ENCODE peak calls at places on chromosomes 13 and 19, in eight cellular contexts. E, T, R, Y, J, G, O and W are unnamed samples.

GRCh38 chr19:1453525-1454371 is 3.8 kb downstream of the APC2 start:
- DNase-seq in E (no peak), R (peak), O (peak), Y (no peak), G (no peak), T (no peak), J (no peak), W (peak)

GRCh38 chr13:109074436-109074835 is 445.0 kb downstream of the MYO16 start:
- DNase-seq in R (no peak), G (no peak), Y (no peak), E (no peak), J (no peak), O (no peak), T (no peak), W (no peak)

GRCh38 chr13:100673831-100674362 is 698 bp downstream of the TMTC4 start:
- DNase-seq in T (peak), E (peak), O (peak), G (no peak), R (peak), J (peak), Y (peak), W (no peak)

GRCh38 chr13:87674143-87674772 is 3.1 kb downstream of the SLITRK5 start:
- DNase-seq in Y (no peak), G (no peak), J (no peak), T (no peak), O (peak), E (no peak), R (no peak), W (peak)

GRCh38 chr19:43504426-43505185 is at the start of gene PHLDB3:
- DNase-seq in G (peak), T (peak), R (peak), O (peak), J (peak), Y (peak), E (no peak), W (peak)

GRCh38 chr13:50387124-50387581 is 371.9 kb downstream of the KCNRG start:
- DNase-seq in E (no peak), Y (peak), J (peak), R (peak), G (peak), T (peak), O (peak), W (peak)

GRCh38 chr19:37095859-37096258 is 17.6 kb downstream of the ZNF420 start:
- DNase-seq in Y (no peak), E (no peak), R (no peak), G (no peak), T (no peak), J (no peak), O (no peak), W (no peak)

GRCh38 chr19:11164879-11165406 is 9.4 kb upstream of the SPC24 start:
- DNase-seq in J (peak), O (peak), T (no peak), E (no peak), Y (peak), G (no peak), R (peak), W (no peak)

GRCh38 chr13:98998831-98999634 is 21.2 kb upstream of the DOCK9 start:
- DNase-seq in O (no peak), J (no peak), R (no peak), Y (no peak), G (no peak), T (no peak), E (no peak), W (no peak)

GRCh38 chr19:36120984-36121358 is 5.7 kb downstream of the TBCB start:
- DNase-seq in O (no peak), G (no peak), J (no peak), R (no peak), E (no peak), Y (no peak), T (no peak), W (no peak)

GRCh38 chr19:47255947-47256687 is at the start of gene CCDC9:
- DNase-seq in R (peak), E (no peak), J (peak), Y (peak), T (peak), O (peak), G (peak), W (peak)

GRCh38 chr19:42121666-42122069 is 10.6 kb downstream of the POU2F2 start:
- DNase-seq in Y (peak), O (peak), T (no peak), E (peak), R (no peak), J (no peak), G (peak), W (no peak)

GRCh38 chr13:52879950-52880650 is 31.7 kb upstream of the PCDH8 start:
- DNase-seq in T (no peak), J (no peak), O (no peak), Y (no peak), R (no peak), G (peak), E (no peak), W (no peak)

GRCh38 chr19:40219721-40220276 is 1.6 kb upstream of the TTC9B start:
- DNase-seq in T (no peak), G (no peak), R (no peak), J (no peak), Y (no peak), E (peak), O (peak), W (no peak)

GRCh38 chr13:46595136-46595917 is 42.4 kb downstream of the LRCH1 start:
- DNase-seq in O (no peak), G (no peak), E (peak), J (peak), Y (no peak), T (no peak), R (no peak), W (no peak)

GRCh38 chr19:42206871-42207755 is 10.4 kb downstream of the DEDD2 start:
- DNase-seq in R (no peak), T (no peak), E (peak), O (peak), G (no peak), J (no peak), Y (peak), W (no peak)

GRCh38 chr13:98581971-98582702 is 5.2 kb upstream of the STK24 start:
- DNase-seq in Y (no peak), T (no peak), J (no peak), G (no peak), R (no peak), E (no peak), O (peak), W (no peak)

GRCh38 chr13:48977973-48978372 is 2.3 kb downstream of the FNDC3A start:
- DNase-seq in O (peak), T (no peak), G (no peak), R (no peak), J (no peak), Y (no peak), E (peak), W (no peak)

GRCh38 chr13:35923347-35923746 is 207.8 kb downstream of the DCLK1 start:
- DNase-seq in Y (peak), R (no peak), O (peak), E (peak), G (no peak), T (no peak), J (no peak), W (no peak)

GRCh38 chr13:19864018-19864338 is 529 bp upstream of the ZMYM5 start:
- DNase-seq in E (no peak), T (peak), Y (peak), G (peak), J (peak), R (peak), O (peak), W (peak)

GRCh38 chr13:47598340-47598911 is 402.6 kb downstream of the SUCLA2 start:
- DNase-seq in E (peak), J (no peak), O (peak), R (no peak), G (no peak), T (no peak), Y (no peak), W (no peak)

GRCh38 chr13:66689628-66690027 is 540.5 kb downstream of the PCDH9 start:
- DNase-seq in O (no peak), G (no peak), E (no peak), T (no peak), Y (no peak), R (no peak), J (no peak), W (no peak)

GRCh38 chr19:2055871-2056809 is 5.1 kb upstream of the MKNK2 start:
- DNase-seq in O (peak), G (no peak), J (peak), R (no peak), T (no peak), E (no peak), Y (peak), W (no peak)

GRCh38 chr19:18477042-18477760 is 39.3 kb upstream of the ISYNA1 start:
- DNase-seq in R (no peak), E (no peak), O (peak), G (no peak), J (no peak), Y (no peak), T (no peak), W (no peak)
- TF ChIP-seq CTCF in R (peak), E (no peak), O (peak), G (no peak), J (no peak), Y (no peak), T (no peak), W (peak)

DNA sequence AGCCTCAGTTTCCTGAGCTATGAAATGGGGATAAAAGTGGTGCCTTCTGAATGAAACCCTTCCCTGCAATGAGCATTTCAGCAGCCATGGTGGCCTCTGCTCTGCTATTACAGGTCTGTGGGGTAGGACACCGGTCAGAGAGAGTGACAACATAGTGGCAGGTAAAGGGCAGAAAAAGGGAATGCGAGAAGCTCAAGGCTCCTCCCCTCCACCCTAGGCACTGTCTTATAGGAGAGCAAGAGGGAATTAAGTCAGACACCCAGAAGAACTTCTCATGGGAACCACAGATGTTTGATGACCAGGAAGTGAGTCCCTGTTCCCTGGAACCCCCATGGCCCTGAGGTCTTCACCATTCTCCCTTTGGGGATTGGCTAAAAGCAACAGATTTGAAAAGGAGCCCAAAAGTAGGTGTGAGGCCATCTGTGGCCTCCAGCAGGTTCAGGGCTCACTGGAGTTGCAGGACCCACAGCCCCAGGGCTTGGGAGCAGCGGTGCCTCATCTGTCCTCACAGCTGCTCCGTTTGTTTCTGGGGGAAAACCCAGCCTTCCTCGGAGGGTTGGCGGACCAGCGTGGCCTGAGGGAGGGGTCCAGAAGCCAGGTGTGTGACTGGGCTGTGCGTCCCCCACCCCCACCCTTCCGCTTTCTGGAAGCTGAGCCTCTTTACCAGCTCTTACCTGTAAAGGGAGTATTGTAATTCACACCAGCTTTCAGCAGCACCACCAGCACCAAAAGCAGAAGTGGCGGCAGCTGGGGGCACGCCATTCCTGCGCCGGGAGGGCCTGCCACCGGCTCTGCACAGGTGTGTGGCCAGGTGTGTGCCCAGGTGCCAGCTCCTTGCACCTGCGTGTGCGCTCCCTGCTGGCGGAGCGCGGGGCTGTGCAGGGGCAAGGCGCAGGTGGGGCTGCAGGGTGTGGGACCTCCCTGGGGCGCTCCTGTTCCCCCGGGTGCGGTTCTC is 19.4 kb downstream of the IQCN start:
- DNase-seq in J (no peak), E (no peak), G (peak), R (peak), O (peak), T (no peak), Y (no peak), W (peak)
- TF ChIP-seq CTCF in J (no peak), E (peak), G (peak), R (peak), O (no peak), T (peak), Y (no peak), W (no peak)

DNA sequence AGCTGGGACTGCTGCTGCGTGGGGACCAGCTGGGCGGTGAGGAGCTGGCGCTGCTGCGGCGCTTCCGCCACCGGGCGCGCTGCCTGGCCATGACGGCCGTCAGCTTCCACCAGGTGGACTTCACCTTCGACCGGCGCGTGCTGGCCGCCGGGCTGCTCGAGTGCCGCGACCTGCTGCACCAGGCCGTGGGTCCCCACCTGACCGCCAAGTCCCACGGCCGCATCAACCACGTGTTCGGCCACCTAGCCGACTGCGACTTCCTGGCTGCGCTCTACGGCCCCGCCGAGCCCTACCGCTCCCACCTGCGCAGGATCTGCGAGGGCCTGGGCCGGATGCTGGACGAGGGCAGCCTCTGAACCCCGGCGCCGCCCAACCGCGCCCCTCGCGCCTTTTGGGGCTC is 12.8 kb downstream of the TNFAIP8L1 start:
- DNase-seq in Y (no peak), O (peak), T (no peak), J (no peak), E (no peak), G (no peak), R (no peak), W (no peak)
- TF ChIP-seq CTCF in Y (no peak), O (no peak), T (no peak), J (no peak), E (no peak), G (no peak), R (no peak), W (no peak)

GRCh38 chr19:45918721-45919120 is 4.1 kb upstream of the NANOS2 start:
- DNase-seq in O (no peak), E (no peak), R (no peak), Y (no peak), G (no peak), T (no peak), J (no peak), W (no peak)

GRCh38 chr19:45917421-45918091 is 3.0 kb upstream of the NANOS2 start:
- DNase-seq in Y (no peak), T (no peak), O (peak), R (no peak), E (no peak), G (no peak), J (no peak), W (no peak)

GRCh38 chr19:45908956-45909355 is 5.6 kb downstream of the NANOS2 start:
- DNase-seq in G (no peak), J (no peak), Y (no peak), E (no peak), R (no peak), O (peak), T (no peak), W (no peak)

GRCh38 chr19:45911291-45911690 is 3.3 kb downstream of the NANOS2 start:
- DNase-seq in J (no peak), Y (no peak), R (no peak), E (no peak), T (peak), O (no peak), G (no peak), W (no peak)

DNA sequence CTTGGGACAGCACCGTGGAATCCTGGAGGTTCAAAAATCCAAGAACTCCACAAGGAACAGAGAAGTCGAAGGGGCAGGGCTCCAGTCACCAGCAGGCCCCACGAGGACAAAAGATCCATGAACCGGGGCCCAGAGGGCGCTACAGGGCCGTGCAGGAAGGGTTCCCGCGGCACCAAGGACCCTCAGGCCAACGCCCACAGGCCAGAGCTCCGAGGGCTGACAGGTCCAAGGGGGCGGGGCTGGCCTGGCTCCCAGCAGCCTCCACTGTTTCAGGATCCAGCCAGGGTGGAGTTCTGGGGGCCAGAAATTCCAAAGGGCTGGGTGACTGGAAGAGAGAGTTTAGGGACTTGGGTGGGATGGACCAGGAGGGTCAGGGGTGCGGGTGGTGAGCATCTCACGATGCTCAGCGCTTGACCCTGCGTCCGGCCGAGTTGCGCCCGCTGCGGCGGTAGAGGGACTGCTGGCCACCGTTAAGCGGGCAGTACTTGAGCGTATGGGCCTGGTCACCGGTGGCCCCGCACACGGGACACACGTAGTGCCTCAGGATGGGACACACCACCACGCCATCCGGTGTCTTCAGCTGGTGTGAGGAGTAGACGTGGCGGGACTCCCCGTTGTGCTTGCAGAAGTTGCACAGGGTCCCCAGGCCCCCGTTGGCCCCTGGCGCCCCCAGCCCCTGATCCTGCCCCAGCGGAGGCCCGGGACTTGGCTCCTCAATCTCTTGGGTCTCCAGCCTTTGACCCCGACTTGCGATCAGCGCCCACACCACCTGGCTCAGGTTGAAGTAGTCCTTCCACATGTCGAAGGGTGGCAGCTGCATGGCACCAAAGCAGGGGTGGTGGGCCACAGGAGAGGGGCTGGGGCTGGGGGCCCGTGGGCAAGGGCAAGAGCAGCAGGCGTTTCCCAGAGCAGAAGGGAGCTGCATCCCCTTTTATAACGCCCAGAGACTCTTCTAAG is at the start of gene NANOS2:
- DNase-seq in O (peak), T (peak), Y (peak), R (no peak), J (no peak), G (peak), E (no peak), W (peak)
- TF ChIP-seq CTCF in O (no peak), T (no peak), Y (no peak), R (no peak), J (no peak), G (no peak), E (no peak), W (no peak)

GRCh38 chr13:72643339-72643989 is 84.0 kb downstream of the MZT1 start:
- DNase-seq in R (peak), G (peak), J (no peak), T (peak), O (peak), E (peak), Y (no peak), W (peak)
- TF ChIP-seq CTCF in R (peak), G (peak), J (peak), T (peak), O (peak), E (peak), Y (peak), W (peak)

GRCh38 chr13:91058919-91059318 is 288.6 kb upstream of the MIR17HG start:
- DNase-seq in J (no peak), R (no peak), G (no peak), Y (no peak), T (no peak), O (no peak), E (no peak), W (no peak)
- TF ChIP-seq CTCF in J (no peak), R (no peak), G (no peak), Y (no peak), T (no peak), O (no peak), E (no peak), W (no peak)

DNA sequence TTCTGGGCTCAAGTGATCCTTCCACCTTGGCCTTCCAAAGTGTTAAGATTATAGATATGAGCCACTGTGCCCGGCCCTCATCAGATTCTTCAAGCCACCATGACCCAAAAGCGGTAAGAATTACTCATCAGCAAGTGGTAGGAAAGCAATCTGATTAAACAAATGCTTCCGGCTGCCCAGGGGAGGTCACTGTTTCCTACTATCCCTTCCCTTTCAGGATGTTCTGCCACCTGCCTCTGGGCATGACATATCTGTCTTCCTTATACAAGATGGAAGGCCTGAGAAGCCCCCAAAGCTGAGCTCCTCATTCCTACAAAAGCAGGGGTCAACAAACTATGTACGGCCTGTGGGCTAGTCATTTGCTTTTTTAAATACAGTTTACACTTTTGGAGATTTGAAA is 6.9 kb downstream of the ABHD8 start:
- DNase-seq in Y (no peak), E (peak), O (peak), G (no peak), J (no peak), R (no peak), T (no peak), W (no peak)
- TF ChIP-seq CTCF in Y (no peak), E (peak), O (peak), G (no peak), J (no peak), R (no peak), T (no peak), W (no peak)

GRCh38 chr19:44587863-44588752 is 25.3 kb upstream of the IGSF23 start:
- DNase-seq in Y (no peak), T (peak), O (no peak), J (no peak), R (no peak), G (no peak), E (peak), W (no peak)
- TF ChIP-seq CTCF in Y (peak), T (no peak), O (peak), J (no peak), R (peak), G (no peak), E (no peak), W (no peak)

DNA sequence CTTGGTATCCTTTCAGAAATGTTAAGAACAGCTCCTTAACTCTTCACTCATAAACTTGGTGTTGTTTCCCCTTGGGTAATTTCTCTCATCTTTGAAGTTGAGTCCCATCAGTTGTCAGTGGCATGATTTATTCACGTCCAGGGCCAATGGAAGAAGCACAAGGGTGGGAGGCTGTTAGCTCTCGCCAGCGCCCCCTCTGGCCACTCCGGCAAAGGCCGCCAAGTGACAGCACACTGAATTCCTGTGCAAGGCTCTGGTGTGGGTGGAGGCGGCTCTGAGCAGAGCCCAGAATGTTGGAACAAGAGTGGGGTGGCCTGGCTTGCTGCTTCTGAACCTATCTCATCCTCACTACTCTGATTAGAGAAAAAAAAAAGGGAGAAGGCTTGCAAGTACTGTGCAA is 13.1 kb upstream of the MEDAG start:
- DNase-seq in R (peak), Y (peak), J (no peak), T (peak), G (peak), E (no peak), O (no peak), W (peak)
- TF ChIP-seq CTCF in R (no peak), Y (peak), J (no peak), T (peak), G (peak), E (no peak), O (peak), W (peak)

GRCh38 chr19:30089086-30089665 is 147.1 kb downstream of the URI1 start:
- DNase-seq in R (no peak), G (no peak), T (no peak), J (no peak), O (peak), Y (no peak), E (no peak), W (no peak)
- TF ChIP-seq CTCF in R (no peak), G (no peak), T (no peak), J (no peak), O (no peak), Y (no peak), E (no peak), W (no peak)